ENCODE peak calls at places on chromosomes 7 and 10, in five cellular contexts. N, X, R, C and O are unnamed samples.
A peak's percentile ranks its signal among the peaks of the same experiment; 100 is the strongest.

GRCh38 chr10:114310346-114310745 is 71.3 kb downstream of the VWA2 start:
- DNase-seq in X (no peak), N (no peak), R (no peak), C (no peak), O (no peak)

GRCh38 chr7:116528008-116528789 is 3.4 kb downstream of the CAV1 start:
- DNase-seq in C (peak; percentile 96), N (no peak), R (peak; percentile 53), X (peak; percentile 57), O (peak; percentile 92)

GRCh38 chr10:130810856-130811255 is 500.7 kb downstream of the TCERG1L start:
- DNase-seq in C (no peak), N (no peak), X (no peak), R (no peak), O (no peak)

GRCh38 chr10:59387951-59388431 is 25.6 kb upstream of the FAM13C start:
- DNase-seq in R (no peak), X (peak; percentile 11), C (peak; percentile 93), N (no peak), O (peak; percentile 95)

GRCh38 chr7:156703773-156704482 is 63.4 kb downstream of the RNF32 start:
- DNase-seq in C (no peak), R (no peak), X (no peak), N (no peak), O (no peak)

GRCh38 chr10:93181249-93181928 is 107.7 kb downstream of the CYP26A1 start:
- DNase-seq in R (no peak), X (no peak), C (no peak), N (no peak), O (no peak)

GRCh38 chr10:71864861-71865473 is 13.9 kb upstream of the PSAP start:
- DNase-seq in X (no peak), C (peak; percentile 59), N (peak; percentile 65), R (no peak), O (no peak)

GRCh38 chr10:92464364-92464763 is 109.5 kb downstream of the IDE start:
- DNase-seq in C (no peak), X (no peak), N (no peak), R (no peak), O (no peak)

GRCh38 chr7:139482662-139483466 is 609 bp downstream of the KLRG2 start:
- DNase-seq in X (no peak), R (no peak), N (peak; percentile 55), C (no peak), O (peak; percentile 10)

GRCh38 chr7:116145245-116145852 is 65.0 kb upstream of the TES start:
- DNase-seq in C (no peak), X (no peak), R (no peak), N (no peak), O (no peak)

GRCh38 chr10:49194212-49194920 is 6.2 kb upstream of the TMEM273 start:
- DNase-seq in R (no peak), C (no peak), N (no peak), X (no peak), O (no peak)

GRCh38 chr10:84996580-84996979 is 668.2 kb downstream of the CCSER2 start:
- DNase-seq in N (no peak), X (no peak), C (no peak), R (no peak), O (no peak)

GRCh38 chr10:47176903-47177860 is 122.8 kb upstream of the GDF10 start:
- DNase-seq in C (no peak), R (no peak), N (no peak), X (no peak), O (no peak)